ENCODE peak calls at places on chromosomes 3 and 15, in nine cellular contexts. G is activated CD4-positive, alpha-beta T cell treated with anti-CD3 and anti-CD28 coated beads, Interleukin-2, amount 10 ng/mL, durations not matched to agents 7 days and 5 days; M is stimulated activated CD4-positive, alpha-beta T cell treated with anti-CD3 and anti-CD28 coated beads, Interleukin-2, amount 100 ng/mL, for 48 hours; I is AG04450; C is NCI-H748 treated with DMSO at 0.1 percent for 48 hours; E is T1000; P is activated CD8-positive, alpha-beta memory T cell treated with anti-CD3 and anti-CD28 coated beads for 1 hour; T is activated T-helper 1 cell treated with anti-CD3 and anti-CD28 coated beads, Interleukin-2, amount 50 U/mL, for 16 hours; X is iris pigment epithelial cell. R is an unnamed sample.

GRCh38 chr15:34837246-34838016 is 42.1 kb upstream of the ACTC1 start:
- DNase-seq in E (peak; percentile 45), M (no peak), T (no peak), G (no peak), I (peak; percentile 68), P (no peak), X (peak; percentile 83), C (no peak), R (no peak)

GRCh38 chr3:195421410-195421809 is 21.4 kb downstream of the ACAP2 start:
- DNase-seq in G (no peak), M (no peak), E (no peak), T (no peak), I (no peak), X (peak; percentile 32), P (no peak), C (no peak), R (no peak)

GRCh38 chr3:15983693-15984092 is 185.9 kb upstream of the ANKRD28 start:
- DNase-seq in E (no peak), M (no peak), C (no peak), P (no peak), I (no peak), X (no peak), G (no peak), T (no peak), R (no peak)

GRCh38 chr3:172596394-172596706 is 73.1 kb upstream of the TNFSF10 start:
- DNase-seq in I (no peak), E (no peak), M (no peak), T (no peak), G (no peak), P (no peak), C (no peak), X (no peak), R (no peak)

GRCh38 chr15:96421211-96421610 is 90.7 kb downstream of the NR2F2 start:
- DNase-seq in T (no peak), P (no peak), G (no peak), C (no peak), M (no peak), X (peak; percentile 37), E (no peak), I (peak; percentile 6), R (no peak)

GRCh38 chr3:167051421-167051820 is 328.7 kb downstream of the ZBBX start:
- DNase-seq in X (no peak), C (no peak), P (no peak), M (no peak), I (no peak), T (no peak), G (no peak), E (no peak), R (no peak)

GRCh38 chr3:71247221-71247947 is 336.1 kb downstream of the FOXP1 start:
- DNase-seq in G (no peak), P (no peak), T (no peak), E (no peak), I (no peak), M (no peak), C (peak; percentile 65), X (peak; percentile 67), R (no peak)

GRCh38 chr3:150761831-150762661 is 923 bp downstream of the SIAH2 start:
- DNase-seq in X (peak; percentile 57), G (peak; percentile 36), T (no peak), M (no peak), I (no peak), P (no peak), E (no peak), C (peak; percentile 11), R (peak; percentile 59)

GRCh38 chr3:127689266-127689860 is 16.6 kb downstream of the ABTB1 start:
- DNase-seq in G (no peak), C (no peak), M (no peak), T (no peak), X (no peak), E (no peak), I (no peak), P (no peak), R (no peak)

GRCh38 chr15:61157933-61158332 is 71.2 kb downstream of the RORA start:
- DNase-seq in C (no peak), X (no peak), G (no peak), M (no peak), E (no peak), P (no peak), T (no peak), I (no peak), R (no peak)

GRCh38 chr3:10093678-10094077 is 14.4 kb downstream of the FANCD2OS start:
- DNase-seq in E (no peak), M (no peak), C (no peak), T (no peak), X (no peak), I (no peak), G (no peak), P (no peak), R (no peak)